ENCODE peak calls at places on chromosomes 2 and 18, in five cellular contexts. O is brain microvascular endothelial cell; W is NCI-H1436; C is activated naive CD4-positive, alpha-beta T cell; K is mesothelial cell of epicardium. F is an unnamed sample.

GRCh38 chr2:159224061-159224813 is 62.3 kb downstream of the WDSUB1 start:
- DNase-seq in K (no peak), C (no peak), O (no peak), W (no peak), F (no peak)

GRCh38 chr18:43314931-43315330 is 37.6 kb upstream of the SYT4 start:
- DNase-seq in W (no peak), O (peak; percentile 13), K (no peak), C (no peak), F (no peak)

GRCh38 chr2:172173307-172173706 is 70.6 kb upstream of the DLX2 start:
- DNase-seq in K (no peak), O (no peak), W (no peak), C (no peak), F (no peak)

GRCh38 chr2:60100034-60100433 is 453.4 kb downstream of the BCL11A start:
- DNase-seq in W (no peak), O (no peak), C (no peak), K (no peak), F (no peak)

GRCh38 chr2:151882786-151883445 is 54.7 kb upstream of the ARL5A start:
- DNase-seq in W (no peak), K (no peak), C (no peak), O (no peak), F (no peak)

GRCh38 chr2:3759331-3759730 is 56.0 kb downstream of the DCDC2C start:
- DNase-seq in K (no peak), O (peak; percentile 52), W (no peak), C (no peak), F (no peak)

GRCh38 chr2:119544075-119545031 is at the start of gene CFAP221:
- DNase-seq in K (peak; percentile 66), W (peak; percentile 31), C (no peak), O (peak; percentile 64), F (peak; percentile 44)

GRCh38 chr18:23627325-23627724 is 35.4 kb downstream of the ANKRD29 start:
- DNase-seq in W (no peak), C (no peak), O (peak; percentile 88), K (no peak), F (no peak)

F was measured in NCI-H2081.